ENCODE peak calls at places on chromosomes 5 and 9, in nine cellular contexts. One of them, this sample, is unnamed.

GRCh38 chr5:150412319-150413175 is at the start of gene CD74:
- DNase-seq in cardiac muscle cell: peak; percentile 56
- DNase-seq in suprapubic skin: peak; percentile 85
- DNase-seq in breast epithelium: peak; percentile 75
- DNase-seq in GM23248: peak; percentile 30
- DNase-seq in PC-9: no peak
- DNase-seq in fibroblast of lung: peak; percentile 27
- DNase-seq in colonic mucosa: peak; percentile 84
- DNase-seq in CD8-positive, alpha-beta T cell: peak; percentile 96
- DNase-seq in this sample: peak; percentile 87

GRCh38 chr9:87119328-87119881 is 172.1 kb upstream of the GAS1 start:
- DNase-seq in colonic mucosa: no peak
- DNase-seq in suprapubic skin: no peak
- DNase-seq in PC-9: peak; percentile 62
- DNase-seq in CD8-positive, alpha-beta T cell: no peak
- DNase-seq in fibroblast of lung: peak; percentile 55
- DNase-seq in breast epithelium: peak; percentile 65
- DNase-seq in GM23248: peak; percentile 77
- DNase-seq in cardiac muscle cell: peak; percentile 93
- DNase-seq in this sample: peak; percentile 39

GRCh38 chr9:100515578-100516494 is 42.9 kb downstream of the TMEFF1 start:
- DNase-seq in suprapubic skin: no peak
- DNase-seq in fibroblast of lung: peak; percentile 61
- DNase-seq in cardiac muscle cell: peak; percentile 33
- DNase-seq in GM23248: no peak
- DNase-seq in colonic mucosa: no peak
- DNase-seq in breast epithelium: no peak
- DNase-seq in CD8-positive, alpha-beta T cell: no peak
- DNase-seq in PC-9: peak; percentile 65
- DNase-seq in this sample: no peak

GRCh38 chr5:36664762-36665161 is 58.4 kb downstream of the SLC1A3 start:
- DNase-seq in GM23248: no peak
- DNase-seq in breast epithelium: no peak
- DNase-seq in fibroblast of lung: peak; percentile 49
- DNase-seq in CD8-positive, alpha-beta T cell: no peak
- DNase-seq in cardiac muscle cell: no peak
- DNase-seq in colonic mucosa: no peak
- DNase-seq in suprapubic skin: no peak
- DNase-seq in PC-9: peak; percentile 83
- DNase-seq in this sample: no peak

GRCh38 chr5:93622240-93622885 is 39.3 kb downstream of the NR2F1 start:
- DNase-seq in suprapubic skin: no peak
- DNase-seq in fibroblast of lung: peak; percentile 76
- DNase-seq in PC-9: peak; percentile 67
- DNase-seq in breast epithelium: no peak
- DNase-seq in GM23248: peak; percentile 85
- DNase-seq in cardiac muscle cell: peak; percentile 74
- DNase-seq in colonic mucosa: no peak
- DNase-seq in CD8-positive, alpha-beta T cell: peak; percentile 65
- DNase-seq in this sample: peak; percentile 9

GRCh38 chr5:57408714-57409113 is 73.9 kb downstream of the ACTBL2 start:
- DNase-seq in cardiac muscle cell: peak; percentile 86
- DNase-seq in breast epithelium: no peak
- DNase-seq in fibroblast of lung: peak; percentile 63
- DNase-seq in CD8-positive, alpha-beta T cell: no peak
- DNase-seq in suprapubic skin: no peak
- DNase-seq in colonic mucosa: no peak
- DNase-seq in PC-9: no peak
- DNase-seq in GM23248: peak; percentile 64
- DNase-seq in this sample: no peak

GRCh38 chr5:83608122-83608521 is 112.5 kb downstream of the HAPLN1 start:
- DNase-seq in breast epithelium: no peak
- DNase-seq in CD8-positive, alpha-beta T cell: no peak
- DNase-seq in cardiac muscle cell: peak; percentile 73
- DNase-seq in colonic mucosa: peak; percentile 21
- DNase-seq in GM23248: peak; percentile 66
- DNase-seq in PC-9: no peak
- DNase-seq in fibroblast of lung: peak; percentile 63
- DNase-seq in suprapubic skin: no peak
- DNase-seq in this sample: peak; percentile 4

GRCh38 chr5:175652741-175653663 is 4.9 kb upstream of the HRH2 start:
- DNase-seq in fibroblast of lung: peak; percentile 6
- DNase-seq in PC-9: no peak
- DNase-seq in GM23248: no peak
- DNase-seq in colonic mucosa: no peak
- DNase-seq in suprapubic skin: no peak
- DNase-seq in cardiac muscle cell: no peak
- DNase-seq in breast epithelium: no peak
- DNase-seq in CD8-positive, alpha-beta T cell: peak; percentile 76
- DNase-seq in this sample: no peak

GRCh38 chr5:139984816-139985215 is 58.3 kb downstream of the NRG2 start:
- DNase-seq in CD8-positive, alpha-beta T cell: no peak
- DNase-seq in fibroblast of lung: no peak
- DNase-seq in GM23248: no peak
- DNase-seq in breast epithelium: no peak
- DNase-seq in colonic mucosa: no peak
- DNase-seq in suprapubic skin: no peak
- DNase-seq in cardiac muscle cell: no peak
- DNase-seq in PC-9: no peak
- DNase-seq in this sample: no peak

GRCh38 chr5:102314328-102314727 is 18.2 kb upstream of the SLCO4C1 start:
- DNase-seq in CD8-positive, alpha-beta T cell: no peak
- DNase-seq in colonic mucosa: no peak
- DNase-seq in fibroblast of lung: no peak
- DNase-seq in cardiac muscle cell: no peak
- DNase-seq in breast epithelium: no peak
- DNase-seq in PC-9: no peak
- DNase-seq in GM23248: no peak
- DNase-seq in suprapubic skin: no peak
- DNase-seq in this sample: no peak

GRCh38 chr5:168128556-168128955 is 162.9 kb upstream of the WWC1 start:
- DNase-seq in PC-9: peak; percentile 13
- DNase-seq in fibroblast of lung: peak; percentile 42
- DNase-seq in cardiac muscle cell: no peak
- DNase-seq in GM23248: no peak
- DNase-seq in suprapubic skin: no peak
- DNase-seq in breast epithelium: no peak
- DNase-seq in CD8-positive, alpha-beta T cell: no peak
- DNase-seq in colonic mucosa: no peak
- DNase-seq in this sample: no peak

GRCh38 chr9:86946712-86947145 is 577 bp downstream of the GAS1 start:
- DNase-seq in fibroblast of lung: peak; percentile 55
- DNase-seq in CD8-positive, alpha-beta T cell: peak; percentile 52
- DNase-seq in cardiac muscle cell: peak; percentile 74
- DNase-seq in GM23248: peak; percentile 81
- DNase-seq in suprapubic skin: peak; percentile 81
- DNase-seq in PC-9: no peak
- DNase-seq in breast epithelium: peak; percentile 58
- DNase-seq in colonic mucosa: peak; percentile 50
- DNase-seq in this sample: no peak

GRCh38 chr5:141657937-141658545 is 6.8 kb upstream of the FCHSD1 start:
- DNase-seq in cardiac muscle cell: peak; percentile 71
- DNase-seq in breast epithelium: no peak
- DNase-seq in CD8-positive, alpha-beta T cell: no peak
- DNase-seq in colonic mucosa: no peak
- DNase-seq in suprapubic skin: no peak
- DNase-seq in PC-9: peak; percentile 75
- DNase-seq in fibroblast of lung: peak; percentile 95
- DNase-seq in GM23248: peak; percentile 92
- DNase-seq in this sample: no peak

GRCh38 chr5:172051643-172052362 is 45.4 kb upstream of the FBXW11 start:
- DNase-seq in CD8-positive, alpha-beta T cell: no peak
- DNase-seq in PC-9: no peak
- DNase-seq in fibroblast of lung: peak; percentile 27
- DNase-seq in GM23248: peak; percentile 39
- DNase-seq in cardiac muscle cell: peak; percentile 43
- DNase-seq in colonic mucosa: no peak
- DNase-seq in suprapubic skin: no peak
- DNase-seq in breast epithelium: no peak
- DNase-seq in this sample: no peak

GRCh38 chr5:172048170-172048422 is 41.7 kb upstream of the FBXW11 start:
- DNase-seq in cardiac muscle cell: no peak
- DNase-seq in PC-9: no peak
- DNase-seq in GM23248: no peak
- DNase-seq in suprapubic skin: no peak
- DNase-seq in CD8-positive, alpha-beta T cell: no peak
- DNase-seq in breast epithelium: no peak
- DNase-seq in fibroblast of lung: no peak
- DNase-seq in colonic mucosa: no peak
- DNase-seq in this sample: no peak

GRCh38 chr5:172048539-172049101 is 42.2 kb upstream of the FBXW11 start:
- DNase-seq in PC-9: no peak
- DNase-seq in fibroblast of lung: peak; percentile 51
- DNase-seq in GM23248: no peak
- DNase-seq in suprapubic skin: no peak
- DNase-seq in colonic mucosa: no peak
- DNase-seq in breast epithelium: no peak
- DNase-seq in cardiac muscle cell: peak; percentile 41
- DNase-seq in CD8-positive, alpha-beta T cell: no peak
- DNase-seq in this sample: no peak

GRCh38 chr5:172050070-172050469 is 43.6 kb upstream of the FBXW11 start:
- DNase-seq in fibroblast of lung: no peak
- DNase-seq in GM23248: no peak
- DNase-seq in PC-9: no peak
- DNase-seq in suprapubic skin: no peak
- DNase-seq in colonic mucosa: no peak
- DNase-seq in breast epithelium: no peak
- DNase-seq in CD8-positive, alpha-beta T cell: no peak
- DNase-seq in cardiac muscle cell: no peak
- DNase-seq in this sample: no peak

DNA sequence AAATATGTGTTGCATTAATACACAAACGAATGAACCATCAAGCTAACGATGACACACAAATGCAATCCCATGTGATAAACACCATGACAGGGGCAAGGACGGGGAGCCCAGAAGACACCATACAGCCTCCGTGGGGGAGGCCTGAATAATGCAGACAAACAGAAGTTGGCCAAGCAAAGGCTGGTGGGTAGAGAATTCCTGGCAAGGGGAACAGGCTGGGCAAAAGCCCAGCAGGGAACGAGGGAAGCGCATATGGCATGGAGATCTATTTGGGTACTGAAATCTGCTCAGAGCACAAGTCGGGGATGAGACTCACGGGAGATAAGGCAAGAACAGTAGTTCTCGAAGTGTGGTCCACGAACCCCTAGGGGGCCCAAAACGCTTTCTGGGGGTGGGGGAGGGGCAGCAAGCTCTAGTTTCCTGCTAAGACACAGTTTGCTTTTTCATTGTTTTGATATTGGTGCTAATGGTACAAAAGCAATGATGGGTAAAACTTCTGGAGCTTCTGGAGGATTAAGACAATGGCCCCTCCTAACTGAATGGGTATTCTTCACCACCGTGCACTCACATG is 42.9 kb upstream of the FBXW11 start:
- DNase-seq in suprapubic skin: no peak
- DNase-seq in CD8-positive, alpha-beta T cell: no peak
- DNase-seq in colonic mucosa: no peak
- DNase-seq in PC-9: no peak
- DNase-seq in fibroblast of lung: no peak
- DNase-seq in cardiac muscle cell: no peak
- DNase-seq in breast epithelium: no peak
- DNase-seq in GM23248: no peak
- DNase-seq in this sample: no peak
- H3K27me3 ChIP-seq in suprapubic skin: no peaks in the 10 kb centered on the region
- H3K27me3 ChIP-seq in CD8-positive, alpha-beta T cell: no peaks in the 10 kb centered on the region
- H3K27me3 ChIP-seq in colonic mucosa: no peaks in the 10 kb centered on the region
- H3K27me3 ChIP-seq in PC-9: no peaks in the 10 kb centered on the region
- H3K27me3 ChIP-seq in fibroblast of lung: no peaks in the 10 kb centered on the region
- H3K27me3 ChIP-seq in cardiac muscle cell: no peaks in the 10 kb centered on the region
- H3K27me3 ChIP-seq in breast epithelium: no peaks in the 10 kb centered on the region
- H3K27me3 ChIP-seq in GM23248: no peaks in the 10 kb centered on the region
- H3K27me3 ChIP-seq in this sample: no peaks in the 10 kb centered on the region

DNA sequence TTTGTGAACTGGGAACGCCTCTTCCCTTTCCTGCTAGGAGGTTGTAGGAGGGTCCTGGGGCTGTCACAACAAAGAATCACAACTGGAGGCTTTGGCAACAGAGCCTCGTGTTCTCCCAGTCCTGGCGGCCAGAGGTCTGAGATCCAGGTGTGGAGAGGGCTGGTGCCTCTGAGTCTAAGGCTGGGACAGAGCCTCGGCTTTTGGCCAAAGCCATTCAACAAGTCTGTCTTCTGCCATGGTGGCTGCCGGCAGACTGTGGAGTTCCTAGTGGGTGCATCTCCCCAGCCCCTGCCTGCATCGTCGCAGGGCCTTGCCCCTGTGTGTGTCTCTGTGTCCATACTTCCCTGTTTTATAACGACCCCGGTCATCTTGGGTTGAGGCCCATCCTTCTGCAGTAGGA is 9.5 kb upstream of the IRX4 start:
- DNase-seq in PC-9: no peak
- DNase-seq in breast epithelium: no peak
- DNase-seq in CD8-positive, alpha-beta T cell: no peak
- DNase-seq in fibroblast of lung: no peak
- DNase-seq in colonic mucosa: no peak
- DNase-seq in suprapubic skin: no peak
- DNase-seq in GM23248: no peak
- DNase-seq in cardiac muscle cell: no peak
- DNase-seq in this sample: peak; percentile 3
- H3K4me1 ChIP-seq in PC-9: no peaks in the 10 kb centered on the region
- H3K4me1 ChIP-seq in breast epithelium: no peaks in the 10 kb centered on the region
- H3K4me1 ChIP-seq in CD8-positive, alpha-beta T cell: no peaks in the 10 kb centered on the region
- H3K4me1 ChIP-seq in fibroblast of lung: no peaks in the 10 kb centered on the region
- H3K4me1 ChIP-seq in colonic mucosa: no peaks in the 10 kb centered on the region
- H3K4me1 ChIP-seq in suprapubic skin: peaks cover 15% of the 10 kb centered on the region
- H3K4me1 ChIP-seq in GM23248: no peaks in the 10 kb centered on the region
- H3K4me1 ChIP-seq in cardiac muscle cell: peaks cover 10% of the 10 kb centered on the region
- H3K4me1 ChIP-seq in this sample: no peaks in the 10 kb centered on the region

DNA sequence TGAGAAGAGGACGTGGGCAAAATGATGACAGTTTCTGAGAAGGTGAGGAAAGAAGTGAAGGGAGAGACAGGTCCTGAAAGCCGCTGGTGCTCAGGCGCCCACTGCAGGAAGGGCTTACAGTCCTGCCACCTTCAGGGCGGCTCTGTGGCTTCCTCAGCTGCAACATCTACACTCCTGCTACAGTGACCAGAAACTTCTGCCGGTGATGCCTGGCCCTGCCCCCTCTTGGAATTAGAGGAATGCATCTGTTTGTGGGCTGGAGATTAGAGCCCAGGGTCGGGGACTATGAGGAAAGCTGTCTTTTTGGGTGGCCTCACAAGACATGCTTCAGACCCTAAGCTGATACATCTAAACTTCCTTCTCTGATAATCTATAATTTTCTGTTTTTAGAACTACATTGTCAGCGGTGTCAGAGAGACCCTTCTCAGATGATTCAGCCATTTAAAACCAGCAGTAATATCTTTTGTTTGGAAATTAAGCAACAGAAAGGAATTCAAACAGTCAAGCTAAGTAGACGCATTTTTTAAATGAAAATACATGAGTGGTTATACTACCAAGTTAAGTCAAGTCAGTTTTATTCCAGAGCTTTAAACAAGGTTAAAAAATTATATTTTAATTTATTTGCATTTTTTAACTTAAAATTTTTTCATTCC is 30.4 kb downstream of the PRDM6 start:
- DNase-seq in suprapubic skin: no peak
- DNase-seq in GM23248: peak; percentile 65
- DNase-seq in fibroblast of lung: peak; percentile 79
- DNase-seq in PC-9: peak; percentile 51
- DNase-seq in breast epithelium: no peak
- DNase-seq in colonic mucosa: no peak
- DNase-seq in CD8-positive, alpha-beta T cell: no peak
- DNase-seq in cardiac muscle cell: peak; percentile 84
- DNase-seq in this sample: no peak
- H3K27me3 ChIP-seq in suprapubic skin: no peaks in the 10 kb centered on the region
- H3K27me3 ChIP-seq in GM23248: no peaks in the 10 kb centered on the region
- H3K27me3 ChIP-seq in fibroblast of lung: no peaks in the 10 kb centered on the region
- H3K27me3 ChIP-seq in PC-9: no peaks in the 10 kb centered on the region
- H3K27me3 ChIP-seq in breast epithelium: no peaks in the 10 kb centered on the region
- H3K27me3 ChIP-seq in colonic mucosa: no peaks in the 10 kb centered on the region
- H3K27me3 ChIP-seq in CD8-positive, alpha-beta T cell: no peaks in the 10 kb centered on the region
- H3K27me3 ChIP-seq in cardiac muscle cell: no peaks in the 10 kb centered on the region
- H3K27me3 ChIP-seq in this sample: no peaks in the 10 kb centered on the region

GRCh38 chr5:179734536-179735164 is 2.0 kb downstream of the MAML1 start:
- DNase-seq in colonic mucosa: no peak
- DNase-seq in GM23248: peak; percentile 24
- DNase-seq in CD8-positive, alpha-beta T cell: no peak
- DNase-seq in fibroblast of lung: no peak
- DNase-seq in suprapubic skin: no peak
- DNase-seq in cardiac muscle cell: no peak
- DNase-seq in PC-9: no peak
- DNase-seq in breast epithelium: no peak
- DNase-seq in this sample: no peak
- H3K4me1 ChIP-seq in colonic mucosa: peaks cover 11% of the 10 kb centered on the region
- H3K4me1 ChIP-seq in GM23248: peaks cover 14% of the 10 kb centered on the region
- H3K4me1 ChIP-seq in CD8-positive, alpha-beta T cell: peaks cover 43% of the 10 kb centered on the region
- H3K4me1 ChIP-seq in fibroblast of lung: peaks cover 3% of the 10 kb centered on the region
- H3K4me1 ChIP-seq in suprapubic skin: peaks cover 42% of the 10 kb centered on the region
- H3K4me1 ChIP-seq in cardiac muscle cell: peaks cover 24% of the 10 kb centered on the region
- H3K4me1 ChIP-seq in PC-9: peaks cover 33% of the 10 kb centered on the region
- H3K4me1 ChIP-seq in breast epithelium: peaks cover 4% of the 10 kb centered on the region
- H3K4me1 ChIP-seq in this sample: peaks cover 26% of the 10 kb centered on the region